ENCODE peak calls at places on chromosomes 13 and 19, in six cellular contexts. V, O, B, M, J and P are unnamed samples.

GRCh38 chr19:10010247-10010691 is at the start of gene COL5A3:
- DNase-seq in M (peak; percentile 27), B (no peak), V (no peak), J (peak; percentile 84), O (no peak), P (peak; percentile 36)

GRCh38 chr13:20772401-20773131 is 1.2 kb downstream of the EEF1AKMT1 start:
- DNase-seq in O (no peak), M (no peak), B (peak; percentile 2), J (no peak), V (no peak), P (no peak)

GRCh38 chr13:57878291-57878690 is 246.7 kb downstream of the PCDH17 start:
- DNase-seq in O (no peak), M (no peak), V (no peak), B (no peak), J (no peak), P (no peak)

GRCh38 chr13:43377955-43378354 is 354.6 kb downstream of the DNAJC15 start:
- DNase-seq in B (no peak), J (no peak), O (no peak), V (no peak), M (peak; percentile 38), P (peak; percentile 47)

GRCh38 chr13:113162783-113163685 is 4.6 kb downstream of the PROZ start:
- DNase-seq in V (no peak), J (no peak), B (peak; percentile 18), O (no peak), M (no peak), P (no peak)

GRCh38 chr13:44048326-44048725 is 168.6 kb downstream of the LACC1 start:
- DNase-seq in J (no peak), V (no peak), B (no peak), M (no peak), O (no peak), P (no peak)

GRCh38 chr13:110244096-110244830 is 62.7 kb downstream of the COL4A1 start:
- DNase-seq in O (no peak), B (no peak), M (no peak), V (no peak), J (no peak), P (peak; percentile 84)

GRCh38 chr19:48271531-48272151 is 1.8 kb downstream of the ZNF114 start:
- DNase-seq in V (no peak), B (peak; percentile 21), M (no peak), J (peak; percentile 60), O (peak; percentile 29), P (no peak)

GRCh38 chr13:111175372-111175771 is 60.3 kb downstream of the ARHGEF7 start:
- DNase-seq in B (no peak), J (no peak), V (no peak), O (no peak), M (no peak), P (no peak)

GRCh38 chr19:46744005-46744691 is 1.7 kb upstream of the FKRP start:
- DNase-seq in O (no peak), J (no peak), V (no peak), M (no peak), B (no peak), P (no peak)

GRCh38 chr19:13834308-13834790 is 39.1 kb downstream of the ZSWIM4 start:
- DNase-seq in J (no peak), M (no peak), B (no peak), O (no peak), V (no peak), P (no peak)

GRCh38 chr13:43153436-43154082 is 130.2 kb downstream of the DNAJC15 start:
- DNase-seq in O (no peak), V (no peak), J (no peak), B (no peak), M (no peak), P (no peak)

GRCh38 chr19:36136975-36137686 is 2.7 kb upstream of the CAPNS1 start:
- DNase-seq in O (no peak), J (peak; percentile 66), B (no peak), M (peak; percentile 80), V (no peak), P (no peak)

GRCh38 chr19:41795031-41795461 is 1.3 kb upstream of the CEACAM3 start:
- DNase-seq in J (no peak), O (peak; percentile 27), M (peak; percentile 65), V (peak; percentile 44), B (peak; percentile 50), P (no peak)

GRCh38 chr19:29324717-29325116 is 111.8 kb upstream of the UQCRFS1 start:
- DNase-seq in O (no peak), B (no peak), M (no peak), V (no peak), J (no peak), P (no peak)

GRCh38 chr19:49165111-49165750 is 7.6 kb downstream of the TRPM4 start:
- DNase-seq in B (no peak), O (no peak), J (peak; percentile 64), M (peak; percentile 66), V (no peak), P (no peak)

GRCh38 chr19:52034051-52034728 is 6.0 kb upstream of the ZNF614 start:
- DNase-seq in V (no peak), B (no peak), O (no peak), J (no peak), M (no peak), P (no peak)

GRCh38 chr13:23748591-23748990 is 140.6 kb downstream of the MIPEP start:
- DNase-seq in M (no peak), V (no peak), J (no peak), O (no peak), B (no peak), P (no peak)

GRCh38 chr13:26664942-26665341 is 95.6 kb downstream of the GPR12 start:
- DNase-seq in B (no peak), M (no peak), V (no peak), O (no peak), J (no peak), P (no peak)

GRCh38 chr13:101149735-101150380 is 266.4 kb downstream of the NALCN start:
- DNase-seq in V (no peak), O (no peak), J (no peak), M (no peak), B (no peak), P (peak; percentile 16)

GRCh38 chr13:34502011-34502410 is 440.1 kb upstream of the NBEA start:
- DNase-seq in V (no peak), O (no peak), M (no peak), B (no peak), J (no peak), P (no peak)

GRCh38 chr13:113804703-113805430 is 45.8 kb downstream of the TMEM255B start:
- DNase-seq in J (peak; percentile 37), B (no peak), V (no peak), M (no peak), O (no peak), P (no peak)

GRCh38 chr19:27744926-27745844 is 1467.8 kb downstream of the UQCRFS1 start:
- DNase-seq in O (no peak), B (no peak), J (no peak), M (peak; percentile 2), V (no peak), P (no peak)

GRCh38 chr19:2043864-2044708 is 7.0 kb downstream of the MKNK2 start:
- DNase-seq in V (no peak), M (no peak), B (no peak), J (peak; percentile 47), O (no peak), P (no peak)

GRCh38 chr13:59846845-59847620 is 316.7 kb downstream of the DIAPH3 start:
- DNase-seq in B (no peak), J (no peak), M (no peak), O (no peak), V (no peak), P (no peak)

GRCh38 chr13:41388143-41388881 is 69.0 kb upstream of the RGCC start:
- DNase-seq in M (no peak), B (no peak), J (no peak), V (no peak), O (no peak), P (no peak)

GRCh38 chr13:76759877-76760276 is 126.3 kb downstream of the KCTD12 start:
- DNase-seq in J (no peak), V (no peak), O (no peak), M (no peak), B (no peak), P (no peak)

GRCh38 chr13:114129649-114130062 is 2.8 kb downstream of the RASA3 start:
- DNase-seq in M (no peak), B (peak; percentile 67), O (no peak), J (peak; percentile 29), V (no peak), P (no peak)

GRCh38 chr13:27853345-27853744 is 61.1 kb downstream of the GSX1 start:
- DNase-seq in J (no peak), O (no peak), M (no peak), B (no peak), V (no peak), P (no peak)

GRCh38 chr13:46553886-46554855 is 1.2 kb downstream of the LRCH1 start:
- DNase-seq in B (peak; percentile 81), M (peak; percentile 71), V (peak; percentile 62), J (peak; percentile 83), O (peak; percentile 40), P (no peak)

GRCh38 chr13:40813662-40814454 is 24.4 kb downstream of the SLC25A15 start:
- DNase-seq in M (no peak), B (no peak), O (no peak), V (no peak), J (no peak), P (no peak)

GRCh38 chr13:46041335-46041934 is 11.1 kb downstream of the ZC3H13 start:
- DNase-seq in V (no peak), J (no peak), M (no peak), B (no peak), O (no peak), P (peak; percentile 6)

GRCh38 chr13:39961036-39961435 is 305.6 kb downstream of the COG6 start:
- DNase-seq in O (no peak), M (no peak), J (no peak), V (no peak), B (no peak), P (no peak)

GRCh38 chr13:41059896-41060722 is 1.2 kb upstream of the WBP4 start:
- DNase-seq in V (peak; percentile 59), M (peak; percentile 87), B (peak; percentile 88), O (peak; percentile 86), J (peak; percentile 93), P (peak; percentile 77)

GRCh38 chr13:28136916-28137315 is 1.4 kb upstream of the PAN3 start:
- DNase-seq in V (no peak), O (no peak), J (no peak), M (no peak), B (no peak), P (no peak)

GRCh38 chr19:371501-372160 is 27.0 kb upstream of the MIER2 start:
- DNase-seq in V (no peak), M (no peak), B (no peak), O (peak; percentile 1), J (no peak), P (no peak)